ENCODE peak calls at places on chromosomes 16 and 17, in five cellular contexts. M is activated T-cell treated with anti-CD3 and anti-CD28 coated beads for 24 hours, D is hepatocyte, B is fibroblast of lung, G is left ventricle myocardium superior. S is an unnamed sample.

GRCh38 chr16:72844225-72844920 is 203.6 kb downstream of the ZFHX3 start:
- DNase-seq in M (no peak), D (no peak), B (no peak), G (no peak), S (no peak)

GRCh38 chr16:87895641-87896141 is 26.4 kb upstream of the SLC7A5 start:
- DNase-seq in M (peak; percentile 81), D (no peak), B (peak; percentile 56), G (no peak), S (peak; percentile 55)

GRCh38 chr17:63966646-63967265 is 6.0 kb downstream of the SCN4A start:
- DNase-seq in M (no peak), D (no peak), B (no peak), G (no peak), S (no peak)

GRCh38 chr17:26809033-26809432 is 484.9 kb upstream of the WSB1 start:
- DNase-seq in M (no peak), D (no peak), B (peak; percentile 21), G (no peak), S (no peak)

GRCh38 chr17:6067060-6067459 is 3.1 kb upstream of the WSCD1 start:
- DNase-seq in M (no peak), D (no peak), B (no peak), G (no peak), S (no peak)

GRCh38 chr16:89586853-89587252 is 11.3 kb downstream of the CPNE7 start:
- DNase-seq in M (no peak), D (no peak), B (peak; percentile 52), G (no peak), S (no peak)

GRCh38 chr16:11361751-11362742 is 16.8 kb downstream of the RMI2 start:
- DNase-seq in M (no peak), D (no peak), B (no peak), G (no peak), S (no peak)

GRCh38 chr16:11254913-11255736 is 879 bp downstream of the SOCS1 start:
- DNase-seq in M (peak; percentile 33), D (peak; percentile 82), B (peak; percentile 40), G (peak; percentile 65), S (no peak)

GRCh38 chr16:5302372-5303114 is 204.9 kb upstream of the EEF2KMT start:
- DNase-seq in M (no peak), D (no peak), B (no peak), G (no peak), S (no peak)

GRCh38 chr16:3884398-3884797 is 3.9 kb upstream of the CREBBP start:
- DNase-seq in M (no peak), D (no peak), B (no peak), G (no peak), S (no peak)

GRCh38 chr17:81207610-81208581 is 14.9 kb downstream of the CEP131 start:
- DNase-seq in M (no peak), D (no peak), B (no peak), G (no peak), S (no peak)

GRCh38 chr17:78826426-78826825 is 14.2 kb downstream of the USP36 start:
- DNase-seq in M (no peak), D (no peak), B (no peak), G (no peak), S (no peak)

GRCh38 chr16:9666834-9667480 is 515.3 kb downstream of the GRIN2A start:
- DNase-seq in M (no peak), D (no peak), B (no peak), G (no peak), S (peak; percentile 54)

S was measured in occipital lobe.